ENCODE peak calls at places on chromosomes 4 and X, in six cellular contexts. Y is lower lobe of right lung, O is breast epithelium, C is MM.1S, X is HepG2, J is fibroblast of the aortic adventitia. Q is an unnamed sample.

GRCh38 chr4:34181311-34181808 is 2063.0 kb downstream of the ARAP2 start:
- DNase-seq in Y (no peak), O (no peak), C (no peak), X (no peak), J (peak), Q (no peak)

GRCh38 chrX:444305-444704 is 57.6 kb upstream of the PPP2R3B start:
- DNase-seq in Y (no peak), O (no peak), C (no peak), X (no peak), J (no peak), Q (no peak)

GRCh38 chr4:81647388-81647787 is 175.7 kb upstream of the RASGEF1B start:
- DNase-seq in Y (no peak), O (no peak), C (no peak), X (no peak), J (no peak), Q (no peak)

GRCh38 chrX:20606831-20607230 is 340.1 kb upstream of the RPS6KA3 start:
- DNase-seq in Y (no peak), O (no peak), C (no peak), X (no peak), J (no peak), Q (no peak)

GRCh38 chrX:12065251-12065650 is 73.0 kb upstream of the FRMPD4 start:
- DNase-seq in Y (no peak), O (no peak), C (no peak), X (no peak), J (peak), Q (no peak)

GRCh38 chr4:54274264-54274663 is 45.2 kb downstream of the PDGFRA start:
- DNase-seq in Y (no peak), O (no peak), C (no peak), X (no peak), J (no peak), Q (no peak)

GRCh38 chr4:77002721-77003120 is 53.2 kb downstream of the SEPTIN11 start:
- DNase-seq in Y (no peak), O (no peak), C (no peak), X (no peak), J (no peak), Q (no peak)

GRCh38 chrX:13064599-13065143 is 20.3 kb upstream of the FAM9C start:
- DNase-seq in Y (no peak), O (no peak), C (no peak), X (no peak), J (peak), Q (no peak)

GRCh38 chr4:112898357-112899141 is 150.9 kb upstream of the ANK2 start:
- DNase-seq in Y (no peak), O (no peak), C (no peak), X (peak), J (no peak), Q (no peak)

GRCh38 chrX:134764202-134764785 is 106.0 kb upstream of the PLAC1 start:
- DNase-seq in Y (no peak), O (no peak), C (peak), X (peak), J (peak), Q (peak)
- TF ChIP-seq CTCF in Y (no peak), O (no peak), C (peak), X (peak), J (peak), Q (peak)

GRCh38 chrX:149487292-149487691 is 17.8 kb downstream of the IDS start:
- DNase-seq in Y (no peak), O (no peak), C (no peak), X (no peak), J (no peak), Q (no peak)

GRCh38 chrX:149494844-149495565 is 10.1 kb downstream of the IDS start:
- DNase-seq in Y (no peak), O (no peak), C (no peak), X (peak), J (no peak), Q (no peak)

GRCh38 chrX:149493567-149494562 is 11.2 kb downstream of the IDS start:
- DNase-seq in Y (no peak), O (no peak), C (no peak), X (no peak), J (no peak), Q (no peak)

GRCh38 chrX:149491812-149492211 is 13.3 kb downstream of the IDS start:
- DNase-seq in Y (no peak), O (no peak), C (no peak), X (peak), J (no peak), Q (no peak)

GRCh38 chrX:149490100-149490499 is 15.0 kb downstream of the IDS start:
- DNase-seq in Y (no peak), O (no peak), C (no peak), X (no peak), J (peak), Q (no peak)
- H3K4me3 ChIP-seq in Y (no peak), O (no peak), C (no peak), X (no peak), J (no peak), Q (no peak)

GRCh38 chrX:85611926-85612325 is 232.5 kb upstream of the POF1B start:
- DNase-seq in Y (no peak), O (no peak), C (peak), X (no peak), J (peak), Q (no peak)
- TF ChIP-seq CTCF in Y (no peak), O (no peak), C (peak), X (peak), J (peak), Q (no peak)

GRCh38 chr4:24809376-24809775 is 14.0 kb downstream of the SOD3 start:
- DNase-seq in Y (no peak), O (no peak), C (no peak), X (no peak), J (no peak), Q (no peak)

GRCh38 chr4:24816797-24817196 is 21.4 kb downstream of the SOD3 start:
- DNase-seq in Y (no peak), O (no peak), C (no peak), X (no peak), J (no peak), Q (no peak)

GRCh38 chr4:24810016-24810415 is 14.6 kb downstream of the SOD3 start:
- DNase-seq in Y (no peak), O (no peak), C (no peak), X (no peak), J (peak), Q (no peak)

GRCh38 chr4:24808955-24809354 is 13.6 kb downstream of the SOD3 start:
- DNase-seq in Y (no peak), O (no peak), C (no peak), X (no peak), J (no peak), Q (no peak)

DNA sequence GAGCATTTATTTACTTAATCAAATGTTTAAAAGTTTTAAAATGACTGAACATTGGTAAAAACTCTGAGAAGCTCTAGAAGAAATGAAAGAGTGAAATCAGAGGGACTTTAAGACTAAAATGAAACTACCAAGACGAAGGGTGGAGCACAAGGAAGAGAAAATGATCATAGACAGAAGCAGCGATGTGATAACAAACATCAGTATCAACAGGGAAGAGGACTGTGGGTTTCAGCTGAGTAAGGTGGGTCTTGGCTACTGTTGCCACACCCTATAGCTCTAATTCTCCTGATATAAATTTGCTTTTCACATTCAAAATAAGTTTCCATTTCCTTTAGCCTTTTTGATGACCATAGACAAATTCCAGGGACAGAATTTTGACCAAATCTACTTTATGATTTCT is 18.4 kb downstream of the SOD3 start:
- DNase-seq in Y (no peak), O (no peak), C (no peak), X (no peak), J (no peak), Q (no peak)
- H3K4me3 ChIP-seq in Y (no peak), O (no peak), C (no peak), X (no peak), J (no peak), Q (no peak)

DNA sequence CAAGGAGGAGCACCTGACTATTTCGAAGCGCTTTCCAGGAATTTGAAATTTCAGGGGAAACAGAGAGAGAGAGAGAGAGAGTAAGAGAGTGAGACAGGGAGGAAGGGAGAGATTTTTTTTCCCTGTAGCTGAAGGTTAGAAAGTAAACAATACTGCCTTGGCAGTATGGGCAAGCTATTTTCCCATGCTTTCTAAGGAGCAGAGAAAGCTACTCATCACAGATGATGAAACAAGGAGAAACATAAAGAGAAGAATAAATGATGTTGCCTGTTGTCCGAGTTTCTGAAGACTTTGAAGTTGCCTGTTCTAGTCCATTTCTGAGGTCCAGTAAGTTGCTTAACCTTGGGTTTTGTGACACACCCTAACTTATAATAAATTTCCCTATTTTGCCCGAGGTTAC is 49.9 kb upstream of the SLC16A2 start:
- DNase-seq in Y (no peak), O (no peak), C (no peak), X (no peak), J (peak), Q (no peak)
- TF ChIP-seq CTCF in Y (no peak), O (no peak), C (no peak), X (no peak), J (no peak), Q (no peak)

DNA sequence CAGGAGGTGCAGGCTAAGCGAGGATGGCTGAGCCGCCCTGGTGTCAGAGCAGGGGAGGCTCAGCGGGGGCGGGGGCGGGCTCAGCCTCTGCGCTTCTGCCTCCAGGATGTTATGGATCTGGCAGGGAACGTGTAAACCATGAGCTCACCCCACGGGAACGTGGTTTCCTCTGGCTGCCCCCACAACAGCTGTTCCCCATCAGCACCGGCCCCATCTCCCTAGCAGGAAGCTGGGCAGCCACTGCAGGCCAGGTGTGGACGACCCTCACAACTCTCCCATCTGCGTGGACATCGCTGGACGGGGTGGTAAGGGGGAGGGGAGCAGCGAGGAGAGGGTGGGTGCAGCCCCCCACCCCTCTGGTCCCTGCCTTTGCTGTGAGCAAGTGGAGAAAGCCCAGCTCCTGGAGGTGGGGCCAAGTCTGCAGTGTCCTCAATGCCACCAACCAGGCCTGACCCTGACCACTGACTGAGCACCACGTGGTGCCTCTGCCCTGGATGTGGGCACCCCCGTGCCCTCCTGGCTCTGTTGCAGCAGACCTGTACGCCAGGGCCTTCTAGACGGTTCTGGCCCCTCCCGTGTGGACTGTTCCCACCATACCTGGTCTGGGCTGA is 28.1 kb upstream of the SPON2 start:
- DNase-seq in Y (peak), O (no peak), C (no peak), X (no peak), J (peak), Q (peak)
- H3K4me3 ChIP-seq in Y (peak), O (peak), C (peak), X (no peak), J (no peak), Q (peak)

GRCh38 chr4:178273168-178273567 is 830.9 kb upstream of the AGA start:
- DNase-seq in Y (no peak), O (no peak), C (no peak), X (no peak), J (no peak), Q (no peak)

GRCh38 chr4:178271386-178271785 is 829.1 kb upstream of the AGA start:
- DNase-seq in Y (no peak), O (no peak), C (no peak), X (no peak), J (no peak), Q (no peak)

DNA sequence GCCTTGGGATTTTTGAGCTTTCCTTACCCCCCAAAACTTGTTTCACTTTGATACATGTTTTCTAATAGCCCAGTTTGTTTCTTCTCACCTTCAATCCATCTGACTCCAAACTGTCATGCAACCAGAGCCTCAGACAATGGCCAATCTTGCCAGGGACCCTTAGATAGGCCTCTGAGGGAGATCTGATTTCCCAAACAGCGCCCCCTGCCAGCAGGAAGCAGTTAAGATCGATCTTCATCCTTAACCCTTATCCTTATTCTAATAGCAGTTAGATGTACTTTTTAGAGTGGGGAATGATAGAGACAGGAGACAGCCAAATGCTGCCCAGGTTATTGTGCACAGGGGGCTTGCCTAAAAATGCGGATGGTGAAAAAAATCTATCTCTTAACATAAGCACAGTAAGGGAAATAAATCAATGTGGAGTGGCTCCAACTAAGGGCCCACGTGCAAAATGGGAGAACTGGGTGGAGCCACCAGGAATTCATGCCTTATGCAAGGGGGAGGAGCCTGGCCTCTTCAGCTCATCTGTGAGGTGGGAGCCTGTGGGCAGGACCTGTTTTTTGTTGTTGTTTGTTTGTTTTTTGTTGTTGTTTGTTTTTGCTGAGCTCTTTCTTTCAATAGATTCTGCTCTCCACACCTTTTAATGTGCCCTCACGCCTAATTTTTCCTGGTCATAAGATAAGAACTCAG is 833.6 kb upstream of the AGA start:
- DNase-seq in Y (no peak), O (no peak), C (no peak), X (no peak), J (no peak), Q (no peak)
- TF ChIP-seq CTCF in Y (no peak), O (no peak), C (peak), X (no peak), J (no peak), Q (no peak)

Q was measured in GM06990.